ENCODE peak calls at places on chromosomes 2 and 18, in ten cellular contexts. A, Z, N, D, F, C, M, S, B and Q are unnamed samples.

GRCh38 chr2:172693037-172693436 is 42.6 kb upstream of the RAPGEF4 start:
- DNase-seq in A (no peak), Z (peak; percentile 51), N (peak; percentile 91), D (no peak), F (peak; percentile 78), C (peak; percentile 89), M (no peak), S (peak; percentile 83), B (peak; percentile 34), Q (peak; percentile 82)

GRCh38 chr2:71700041-71700879 is 246.9 kb downstream of the DYSF start:
- DNase-seq in A (peak; percentile 63), Z (no peak), N (no peak), D (no peak), F (no peak), C (peak; percentile 38), M (no peak), S (no peak), B (no peak), Q (peak; percentile 88)

GRCh38 chr18:35406666-35407065 is 29.5 kb upstream of the ZNF396 start:
- DNase-seq in A (no peak), Z (no peak), N (no peak), D (no peak), F (no peak), C (peak; percentile 64), M (no peak), S (peak; percentile 26), B (no peak), Q (no peak)

GRCh38 chr2:178237488-178238143 is 43.3 kb downstream of the OSBPL6 start:
- DNase-seq in A (no peak), Z (no peak), N (no peak), D (no peak), F (no peak), C (no peak), M (no peak), S (no peak), B (no peak), Q (no peak)

GRCh38 chr2:172088245-172089004 is 3.1 kb downstream of the DLX1 start:
- DNase-seq in A (no peak), Z (no peak), N (no peak), D (no peak), F (no peak), C (no peak), M (no peak), S (no peak), B (no peak), Q (no peak)

GRCh38 chr2:190514676-190515075 is 19.8 kb downstream of the NEMP2 start:
- DNase-seq in A (no peak), Z (no peak), N (no peak), D (no peak), F (no peak), C (no peak), M (no peak), S (no peak), B (no peak), Q (no peak)

GRCh38 chr2:145411493-145411892 is 891.6 kb upstream of the ZEB2 start:
- DNase-seq in A (no peak), Z (no peak), N (no peak), D (no peak), F (no peak), C (peak; percentile 49), M (no peak), S (no peak), B (no peak), Q (no peak)

GRCh38 chr2:10779776-10780490 is 32.7 kb downstream of the PDIA6 start:
- DNase-seq in A (no peak), Z (no peak), N (no peak), D (no peak), F (no peak), C (no peak), M (no peak), S (no peak), B (no peak), Q (no peak)

GRCh38 chr2:20447437-20448245 is 767 bp downstream of the RHOB start:
- DNase-seq in A (peak; percentile 82), Z (peak; percentile 57), N (no peak), D (no peak), F (no peak), C (peak; percentile 67), M (no peak), S (peak; percentile 57), B (peak; percentile 65), Q (no peak)
- TF ChIP-seq POLR2A in A (no peak), Z (peak; percentile 51), N (no peak), D (no peak), F (no peak), C (no peak), M (no peak), S (peak; percentile 64), B (no peak), Q (peak; percentile 37)

GRCh38 chr2:95074663-95075439 is 46.8 kb downstream of the MRPS5 start:
- DNase-seq in A (no peak), Z (no peak), N (no peak), D (no peak), F (no peak), C (peak; percentile 58), M (no peak), S (no peak), B (no peak), Q (no peak)
- H3K4me3 ChIP-seq in A (no peak overlapping the region), Z (no peak overlapping the region), N (no peak overlapping the region), D (no peak overlapping the region), F (no peak overlapping the region), C (no peak overlapping the region), M (no peak overlapping the region), S (no peak overlapping the region), B (no peak overlapping the region), Q (no peak overlapping the region)

GRCh38 chr2:150341982-150342680 is 145.3 kb downstream of the RND3 start:
- DNase-seq in A (no peak), Z (no peak), N (no peak), D (no peak), F (no peak), C (no peak), M (no peak), S (no peak), B (no peak), Q (no peak)

GRCh38 chr2:150335596-150335995 is 151.9 kb downstream of the RND3 start:
- DNase-seq in A (no peak), Z (no peak), N (no peak), D (no peak), F (no peak), C (no peak), M (no peak), S (no peak), B (no peak), Q (no peak)

GRCh38 chr2:150339282-150339681 is 148.2 kb downstream of the RND3 start:
- DNase-seq in A (no peak), Z (no peak), N (no peak), D (no peak), F (no peak), C (no peak), M (no peak), S (no peak), B (no peak), Q (no peak)

DNA sequence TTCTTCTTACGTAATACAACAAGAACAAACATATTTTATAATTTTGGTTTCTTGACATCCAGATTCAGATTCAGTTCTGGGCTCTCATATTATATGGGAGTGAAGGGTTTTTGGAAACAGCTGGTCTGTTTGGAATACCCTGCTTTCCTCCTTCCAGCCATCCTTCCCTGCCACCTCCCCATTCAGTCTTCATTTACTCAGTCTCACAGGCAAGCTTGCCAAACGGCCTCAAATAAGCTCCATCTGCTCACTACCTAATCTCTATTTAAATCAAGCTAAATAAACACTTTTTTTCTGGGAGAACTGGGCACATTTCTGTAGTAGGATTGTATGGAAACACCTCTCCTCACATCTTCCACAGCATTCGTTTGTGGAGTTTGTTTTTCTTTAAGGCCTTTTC is 147.5 kb downstream of the RND3 start:
- DNase-seq in A (no peak), Z (no peak), N (no peak), D (no peak), F (no peak), C (no peak), M (no peak), S (no peak), B (no peak), Q (peak; percentile 26)
- H3K4me1 ChIP-seq in A (peaks cover 10% of the 10 kb centered on the region), Z (no peaks in the 10 kb centered on the region), N (no peaks in the 10 kb centered on the region), D (peaks cover 8% of the 10 kb centered on the region), F (peaks cover 6% of the 10 kb centered on the region), C (no peaks in the 10 kb centered on the region), M (no peaks in the 10 kb centered on the region), S (peaks cover 12% of the 10 kb centered on the region), B (no peaks in the 10 kb centered on the region), Q (peaks cover 10% of the 10 kb centered on the region)

DNA sequence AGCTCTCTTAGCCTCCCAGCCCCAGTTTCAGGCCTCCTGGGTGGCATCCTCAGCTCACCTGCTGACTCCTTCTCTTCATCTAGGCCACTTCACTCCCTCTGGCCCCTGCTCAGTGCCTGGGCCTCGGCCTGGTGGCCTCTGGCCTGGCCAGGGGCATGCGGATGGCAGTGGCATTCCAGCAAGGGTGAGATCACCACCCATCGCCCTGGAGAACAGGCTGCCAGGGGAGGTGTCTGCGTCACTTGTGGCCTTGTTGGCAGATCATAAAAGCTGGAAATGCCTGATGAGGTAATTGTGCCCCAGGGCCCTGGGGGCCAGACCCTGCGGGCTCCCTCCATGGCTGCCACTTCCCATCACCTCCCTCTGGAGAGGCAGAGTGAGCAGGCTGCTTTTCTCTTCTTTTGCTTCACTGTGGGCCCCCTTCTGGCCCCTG is 72.5 kb upstream of the SMAD2 start:
- DNase-seq in A (no peak), Z (peak; percentile 28), N (peak; percentile 77), D (no peak), F (peak; percentile 72), C (peak; percentile 80), M (no peak), S (peak; percentile 67), B (peak; percentile 81), Q (no peak)
- TF ChIP-seq POLR2A in A (no peak), Z (no peak), N (no peak), D (no peak), F (no peak), C (no peak), M (no peak), S (no peak), B (no peak), Q (no peak)

DNA sequence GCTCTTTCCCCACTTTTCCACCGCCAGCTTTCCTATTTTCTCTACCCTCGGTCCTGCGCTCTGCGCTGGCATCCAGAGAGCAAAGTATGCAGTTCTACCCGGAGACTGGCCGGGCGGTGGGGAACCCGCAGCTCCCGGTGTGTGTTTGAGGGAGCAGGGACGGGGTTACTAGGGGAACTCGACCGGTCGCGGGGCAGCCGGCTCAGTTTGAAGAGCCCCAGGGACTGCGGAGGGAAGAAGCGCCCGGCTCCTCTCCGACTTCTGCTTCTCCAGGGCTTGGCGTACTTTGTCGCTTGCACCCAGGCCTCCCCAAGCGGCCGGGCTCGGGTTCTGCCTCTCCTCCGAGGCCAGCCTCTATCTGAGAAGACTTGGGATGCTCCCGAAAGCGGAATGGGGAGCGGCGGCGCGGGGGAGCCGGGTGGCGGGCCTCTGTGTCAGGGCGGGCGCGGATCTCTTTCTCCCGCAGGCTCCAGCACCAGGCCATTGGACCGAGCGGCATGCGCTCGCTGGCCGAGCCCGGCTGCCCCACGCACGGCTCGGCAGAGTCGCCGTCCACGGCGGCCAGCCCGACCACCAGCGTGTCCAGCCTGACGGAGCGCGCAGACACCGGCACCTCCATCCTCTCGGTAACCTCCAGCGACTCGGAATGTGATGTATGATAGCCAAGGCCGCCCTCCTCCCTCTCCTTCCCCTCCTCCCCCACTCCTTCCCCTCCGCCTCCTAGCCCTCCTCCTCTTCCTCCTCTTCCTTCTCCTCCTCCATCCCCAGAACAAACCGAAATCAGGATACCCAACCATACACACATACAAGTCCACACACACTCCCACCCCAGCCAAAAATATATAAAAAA is 2.8 kb downstream of the SIX3 start:
- DNase-seq in A (no peak), Z (no peak), N (no peak), D (no peak), F (no peak), C (no peak), M (no peak), S (no peak), B (no peak), Q (no peak)
- H3K4me3 ChIP-seq in A (peak overlapping the region; percentile 23), Z (no peak overlapping the region), N (no peak overlapping the region), D (no peak overlapping the region), F (no peak overlapping the region), C (no peak overlapping the region), M (no peak overlapping the region), S (no peak overlapping the region), B (no peak overlapping the region), Q (no peak overlapping the region)